ENCODE peak calls at places on chromosomes 7 and 10, in seven cellular contexts. L is AML-193; X is effector memory CD4-positive, alpha-beta T cell; A is EL; Q is activated T-cell treated with anti-CD3 and anti-CD28 coated beads for 48 hours; B is H54; U is left cardiac atrium. P is an unnamed sample.

GRCh38 chr7:5237286-5237685 is 45.5 kb upstream of the SLC29A4 start:
- DNase-seq in L (peak), X (no peak), A (peak), Q (no peak), B (no peak), U (peak), P (no peak)

GRCh38 chr10:125397608-125398007 is 237.2 kb upstream of the CTBP2 start:
- DNase-seq in L (no peak), X (no peak), A (no peak), Q (no peak), B (no peak), U (no peak), P (no peak)

GRCh38 chr10:96863922-96864543 is 31.9 kb downstream of the LCOR start:
- DNase-seq in L (no peak), X (no peak), A (peak), Q (no peak), B (peak), U (no peak), P (no peak)

GRCh38 chr7:105885386-105886111 is 9.2 kb upstream of the ATXN7L1 start:
- DNase-seq in L (no peak), X (no peak), A (no peak), Q (no peak), B (no peak), U (peak), P (no peak)

GRCh38 chr7:154785898-154786297 is 217.0 kb downstream of the PAXIP1 start:
- DNase-seq in L (no peak), X (no peak), A (no peak), Q (no peak), B (no peak), U (no peak), P (no peak)

GRCh38 chr7:75646551-75647102 is 92.1 kb downstream of the HIP1 start:
- DNase-seq in L (no peak), X (no peak), A (no peak), Q (no peak), B (no peak), U (no peak), P (no peak)

GRCh38 chr7:96449094-96449493 is 127.2 kb upstream of the SLC25A13 start:
- DNase-seq in L (no peak), X (no peak), A (no peak), Q (no peak), B (no peak), U (no peak), P (no peak)

GRCh38 chr7:86926732-86927131 is 132.7 kb downstream of the ELAPOR2 start:
- DNase-seq in L (peak), X (no peak), A (peak), Q (no peak), B (no peak), U (no peak), P (peak)

GRCh38 chr7:6392712-6393666 is 54.8 kb downstream of the DAGLB start:
- DNase-seq in L (no peak), X (no peak), A (peak), Q (peak), B (peak), U (peak), P (no peak)

GRCh38 chr7:122136033-122136432 is 8.0 kb downstream of the AASS start:
- DNase-seq in L (no peak), X (no peak), A (no peak), Q (no peak), B (no peak), U (no peak), P (no peak)

GRCh38 chr7:22296916-22297315 is 60.0 kb downstream of the RAPGEF5 start:
- DNase-seq in L (no peak), X (no peak), A (no peak), Q (no peak), B (no peak), U (no peak), P (no peak)

GRCh38 chr7:27602766-27603165 is 59.9 kb downstream of the HIBADH start:
- DNase-seq in L (no peak), X (no peak), A (no peak), Q (no peak), B (no peak), U (no peak), P (no peak)

GRCh38 chr7:55280031-55280454 is 85.1 kb upstream of the LANCL2 start:
- DNase-seq in L (peak), X (peak), A (peak), Q (peak), B (peak), U (peak), P (no peak)

GRCh38 chr7:36420307-36420706 is 30.6 kb downstream of the ANLN start:
- DNase-seq in L (no peak), X (no peak), A (no peak), Q (no peak), B (no peak), U (no peak), P (no peak)

GRCh38 chr10:89494615-89495014 is 40.8 kb downstream of the SLC16A12 start:
- DNase-seq in L (no peak), X (no peak), A (no peak), Q (no peak), B (no peak), U (no peak), P (no peak)

GRCh38 chr10:110510086-110510485 is 12.4 kb downstream of the DUSP5 start:
- DNase-seq in L (no peak), X (no peak), A (no peak), Q (no peak), B (no peak), U (no peak), P (no peak)